ENCODE peak calls at places on chromosomes 13 and 19, in seven cellular contexts. X is psoas muscle, I is esophagus squamous epithelium, Z is OCI-LY7, V is endodermal cell, U is fibroblast of lung, O is mammary epithelial cell. J is an unnamed sample.

GRCh38 chr19:33814181-33815165 is 17.8 kb downstream of the KCTD15 start:
- DNase-seq in I (no peak), V (peak; percentile 30), U (peak; percentile 21), X (no peak), O (no peak), Z (no peak), J (no peak)

GRCh38 chr13:95624020-95624419 is 20.5 kb downstream of the DZIP1 start:
- DNase-seq in O (peak; percentile 40), Z (peak; percentile 38), V (peak; percentile 63), X (no peak), U (peak; percentile 72), I (no peak), J (peak; percentile 73)

GRCh38 chr19:38666662-38667448 is 19.4 kb downstream of the ACTN4 start:
- DNase-seq in Z (peak; percentile 48), O (peak; percentile 74), V (no peak), X (peak; percentile 61), U (peak; percentile 74), I (no peak), J (peak; percentile 64)

GRCh38 chr19:56026769-56027168 is 40.2 kb downstream of the NLRP5 start:
- DNase-seq in I (no peak), V (no peak), U (no peak), X (no peak), Z (no peak), O (no peak), J (no peak)

GRCh38 chr13:99388334-99388923 is 81.2 kb upstream of the GPR183 start:
- DNase-seq in V (peak; percentile 38), X (no peak), U (no peak), I (no peak), O (no peak), Z (no peak), J (no peak)

GRCh38 chr19:46351241-46352041 is 4.6 kb downstream of the PPP5C start:
- DNase-seq in V (no peak), Z (peak; percentile 60), U (peak; percentile 71), O (peak; percentile 67), I (no peak), X (peak; percentile 80), J (no peak)

GRCh38 chr13:86108334-86108733 is 309.1 kb upstream of the SLITRK6 start:
- DNase-seq in O (no peak), Z (no peak), X (no peak), I (no peak), U (no peak), V (no peak), J (no peak)

GRCh38 chr13:51765142-51765515 is 38.8 kb downstream of the DHRS12 start:
- DNase-seq in V (no peak), Z (no peak), X (no peak), I (no peak), U (peak; percentile 17), O (no peak), J (no peak)

GRCh38 chr13:31067416-31068118 is 94.1 kb downstream of the HSPH1 start:
- DNase-seq in O (peak; percentile 83), V (no peak), X (no peak), Z (no peak), U (peak; percentile 48), I (no peak), J (no peak)

GRCh38 chr13:43348397-43348796 is 325.0 kb downstream of the DNAJC15 start:
- DNase-seq in Z (no peak), U (no peak), O (peak; percentile 74), X (no peak), V (no peak), I (no peak), J (no peak)

GRCh38 chr13:87754097-87754496 is 82.9 kb downstream of the SLITRK5 start:
- DNase-seq in U (no peak), X (no peak), O (no peak), Z (no peak), V (no peak), I (no peak), J (no peak)

GRCh38 chr13:32019612-32020233 is 11.9 kb upstream of the FRY start:
- DNase-seq in I (no peak), V (peak; percentile 84), U (peak; percentile 86), O (peak; percentile 30), Z (peak; percentile 58), X (no peak), J (peak; percentile 75)

GRCh38 chr19:41588497-41589209 is 12.7 kb downstream of the CEACAM21 start:
- DNase-seq in O (peak; percentile 22), V (peak; percentile 81), I (no peak), X (no peak), U (peak; percentile 15), Z (peak; percentile 28), J (peak; percentile 48)

GRCh38 chr13:31038834-31039552 is 106.5 kb downstream of the TEX26 start:
- DNase-seq in V (no peak), X (no peak), O (peak; percentile 70), U (peak; percentile 25), I (no peak), Z (peak; percentile 72), J (no peak)

GRCh38 chr13:106246237-106246636 is 289.2 kb downstream of the EFNB2 start:
- DNase-seq in I (no peak), Z (no peak), U (no peak), V (no peak), X (no peak), O (no peak), J (no peak)

GRCh38 chr19:10049626-10050025 is 36.3 kb downstream of the RDH8 start:
- DNase-seq in O (no peak), I (no peak), V (no peak), X (no peak), Z (no peak), U (no peak), J (no peak)

GRCh38 chr19:10045371-10045770 is 32.1 kb downstream of the RDH8 start:
- DNase-seq in V (no peak), I (no peak), X (no peak), O (no peak), U (no peak), Z (no peak), J (no peak)

GRCh38 chr19:10043286-10043927 is 30.1 kb downstream of the RDH8 start:
- DNase-seq in X (no peak), O (peak; percentile 61), Z (no peak), I (no peak), V (no peak), U (peak; percentile 60), J (no peak)

DNA sequence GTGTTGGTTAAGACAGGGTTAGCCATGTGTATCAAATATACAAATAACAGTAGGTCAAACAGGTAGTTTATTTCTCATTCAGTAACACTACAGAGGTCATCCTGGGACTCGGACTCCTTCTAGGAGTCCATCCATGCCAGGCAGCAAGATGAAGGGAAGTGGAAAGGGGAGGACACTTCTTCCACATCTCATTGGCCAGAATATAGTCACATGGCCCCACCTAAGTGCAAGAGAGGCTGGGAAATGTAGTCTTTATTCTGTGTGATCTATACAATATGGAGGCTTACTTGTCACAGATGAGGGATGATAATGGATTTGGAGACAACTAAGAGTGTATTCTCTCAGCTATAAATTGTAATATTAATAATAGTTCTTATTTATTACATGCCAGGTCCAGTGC is 31.1 kb downstream of the RDH8 start:
- DNase-seq in U (no peak), I (no peak), X (no peak), Z (peak; percentile 44), O (no peak), V (no peak), J (peak; percentile 14)
- H3K9me3 ChIP-seq in U (peaks cover 3% of the 10 kb centered on the region), I (peaks cover 29% of the 10 kb centered on the region), X (peaks cover 36% of the 10 kb centered on the region), Z (no peaks in the 10 kb centered on the region), O (peaks cover 13% of the 10 kb centered on the region), V (peaks cover 7% of the 10 kb centered on the region), J (no peaks in the 10 kb centered on the region)

DNA sequence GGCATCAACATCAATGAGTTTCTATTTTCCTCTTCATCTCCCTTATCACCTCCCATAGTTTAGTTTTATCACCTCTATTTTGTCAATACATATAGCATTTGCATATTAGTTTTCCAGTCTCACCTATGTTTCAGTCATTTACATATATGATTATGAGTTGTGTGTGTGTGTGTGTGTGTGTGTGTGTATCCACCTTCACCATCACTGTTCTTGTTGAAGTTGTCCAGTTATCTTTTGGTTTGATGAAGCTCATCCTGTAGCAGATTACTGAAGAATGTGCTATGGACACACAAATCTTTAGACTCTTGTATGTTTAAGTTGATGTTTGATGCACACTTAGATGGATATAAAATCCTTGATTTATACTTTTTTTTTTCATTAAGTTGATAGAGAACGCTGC is 40.5 kb downstream of the SPACA7 start:
- DNase-seq in V (no peak), U (no peak), O (no peak), I (no peak), X (no peak), Z (no peak), J (no peak)
- H3K9me3 ChIP-seq in V (peaks cover 31% of the 10 kb centered on the region), U (no peaks in the 10 kb centered on the region), O (peaks cover 6% of the 10 kb centered on the region), I (peaks cover 14% of the 10 kb centered on the region), X (peaks cover 43% of the 10 kb centered on the region), Z (no peaks in the 10 kb centered on the region), J (no peaks in the 10 kb centered on the region)

GRCh38 chr13:21429217-21429616 is 29.9 kb downstream of the ZDHHC20 start:
- DNase-seq in X (no peak), I (no peak), U (no peak), V (no peak), O (no peak), Z (peak; percentile 8), J (no peak)
- H3K9me3 ChIP-seq in X (peaks cover 14% of the 10 kb centered on the region), I (peaks cover 7% of the 10 kb centered on the region), U (no peaks in the 10 kb centered on the region), V (peaks cover 28% of the 10 kb centered on the region), O (no peaks in the 10 kb centered on the region), Z (peaks cover 18% of the 10 kb centered on the region), J (no peaks in the 10 kb centered on the region)

GRCh38 chr19:2138061-2138728 is 13.2 kb downstream of the AP3D1 start:
- DNase-seq in O (no peak), V (no peak), X (peak; percentile 84), Z (no peak), I (no peak), U (no peak), J (no peak)

GRCh38 chr19:2132191-2132590 is 19.2 kb downstream of the AP3D1 start:
- DNase-seq in Z (no peak), I (no peak), V (no peak), X (no peak), O (no peak), U (no peak), J (no peak)

GRCh38 chr19:2132731-2133490 is 18.5 kb downstream of the AP3D1 start:
- DNase-seq in V (no peak), Z (no peak), I (no peak), X (no peak), O (no peak), U (no peak), J (no peak)

GRCh38 chr19:2136796-2137195 is 14.6 kb downstream of the AP3D1 start:
- DNase-seq in U (no peak), V (peak; percentile 72), X (peak; percentile 51), O (no peak), Z (no peak), I (no peak), J (no peak)

DNA sequence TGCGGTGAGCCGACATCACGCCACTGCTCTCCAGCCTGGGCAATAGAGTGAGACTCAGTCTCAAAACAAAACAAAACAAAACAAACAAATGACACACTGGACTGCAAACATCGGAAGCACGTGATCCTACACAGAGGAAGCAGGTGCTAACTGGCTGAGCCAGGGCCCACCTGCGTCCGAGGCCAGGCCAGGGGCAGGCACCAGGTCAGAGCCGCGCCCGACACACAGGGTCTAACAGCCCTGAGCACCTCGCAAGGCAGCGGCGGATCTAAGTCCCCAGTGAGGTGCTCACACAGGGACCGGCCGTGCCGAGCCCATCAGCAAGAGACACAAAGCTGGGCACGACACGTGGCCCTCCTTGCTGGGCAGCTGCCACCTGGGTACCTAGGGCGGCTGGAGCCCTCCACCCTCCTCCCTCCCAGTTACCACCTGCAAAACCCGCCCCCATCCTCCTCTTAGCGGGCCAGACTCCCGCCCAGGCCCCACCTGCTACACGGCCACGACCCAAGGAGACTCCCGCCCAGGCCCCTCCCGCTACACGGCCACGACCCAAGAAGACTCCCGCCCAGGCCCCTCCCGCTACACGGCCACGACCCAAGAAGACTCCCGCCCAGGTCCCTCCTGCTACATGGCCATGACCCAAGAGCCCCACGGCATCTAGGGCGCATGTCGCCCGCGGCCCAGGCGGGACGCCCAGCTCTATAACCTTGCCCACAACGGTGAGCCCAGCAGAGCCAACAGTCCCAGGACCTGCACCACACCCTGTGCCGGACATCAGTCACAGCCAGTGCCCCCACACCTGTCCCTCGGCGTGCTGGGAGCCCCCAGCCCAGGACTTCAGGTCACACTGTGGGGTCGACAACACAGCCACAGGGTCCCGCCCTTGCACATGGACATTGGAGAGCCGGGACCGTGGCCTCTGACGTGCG is 15.6 kb downstream of the AP3D1 start:
- DNase-seq in U (no peak), Z (no peak), V (no peak), O (no peak), X (peak; percentile 48), I (no peak), J (no peak)
- H3K9me3 ChIP-seq in U (no peaks in the 10 kb centered on the region), Z (no peaks in the 10 kb centered on the region), V (no peaks in the 10 kb centered on the region), O (no peaks in the 10 kb centered on the region), X (no peaks in the 10 kb centered on the region), I (no peaks in the 10 kb centered on the region), J (no peaks in the 10 kb centered on the region)

J was measured in HAP-1.